ENCODE peak calls at places on chromosomes 1 and 21, in eight cellular contexts. H is PC-3, A is glutamatergic neuron, J is BJ, S is cardiac muscle cell, Z is GM13976, V is right lobe of liver, N is transverse colon. C is an unnamed sample.

GRCh38 chr1:3799976-3800685 is 3.8 kb upstream of the LRRC47 start:
- DNase-seq in H (no peak), A (peak), J (no peak), S (no peak), Z (no peak), V (no peak), N (no peak), C (no peak)

GRCh38 chr1:58762806-58763205 is 21.0 kb downstream of the JUN start:
- DNase-seq in H (peak), A (no peak), J (no peak), S (peak), Z (no peak), V (no peak), N (no peak), C (no peak)

GRCh38 chr21:32624726-32625125 is 12.5 kb upstream of the CFAP298 start:
- DNase-seq in H (peak), A (no peak), J (no peak), S (peak), Z (no peak), V (no peak), N (no peak), C (no peak)

GRCh38 chr1:167935252-167936067 is 1.0 kb upstream of the DCAF6 start:
- DNase-seq in H (peak), A (no peak), J (peak), S (peak), Z (peak), V (peak), N (peak), C (no peak)

GRCh38 chr1:115496904-115497527 is 144.8 kb upstream of the VANGL1 start:
- DNase-seq in H (peak), A (no peak), J (no peak), S (peak), Z (no peak), V (no peak), N (no peak), C (peak)

GRCh38 chr21:43269981-43270670 is 101.3 kb downstream of the CRYAA start:
- DNase-seq in H (no peak), A (no peak), J (no peak), S (no peak), Z (no peak), V (no peak), N (no peak), C (no peak)

GRCh38 chr1:228030451-228031201 is 23.8 kb downstream of the WNT3A start:
- DNase-seq in H (no peak), A (no peak), J (no peak), S (no peak), Z (no peak), V (peak), N (peak), C (no peak)

GRCh38 chr1:101043776-101044175 is 18.2 kb upstream of the DPH5 start:
- DNase-seq in H (peak), A (no peak), J (peak), S (peak), Z (no peak), V (no peak), N (no peak), C (no peak)

GRCh38 chr1:8969937-8970336 is 24.3 kb downstream of the CA6 start:
- DNase-seq in H (no peak), A (no peak), J (no peak), S (no peak), Z (no peak), V (no peak), N (no peak), C (no peak)

GRCh38 chr1:87588445-87588844 is 259.8 kb downstream of the LMO4 start:
- DNase-seq in H (no peak), A (no peak), J (no peak), S (no peak), Z (peak), V (no peak), N (no peak), C (no peak)

GRCh38 chr1:230827801-230828200 is 40.5 kb downstream of the C1orf198 start:
- DNase-seq in H (no peak), A (no peak), J (no peak), S (no peak), Z (no peak), V (no peak), N (no peak), C (peak)

GRCh38 chr1:19081218-19081893 is 124.9 kb upstream of the IFFO2 start:
- DNase-seq in H (peak), A (no peak), J (no peak), S (peak), Z (no peak), V (no peak), N (peak), C (no peak)

GRCh38 chr1:54995835-54996234 is 2.9 kb upstream of the BSND start:
- DNase-seq in H (no peak), A (no peak), J (no peak), S (no peak), Z (no peak), V (no peak), N (no peak), C (no peak)

GRCh38 chr1:109312978-109313775 is 6.4 kb upstream of the MYBPHL start:
- DNase-seq in H (no peak), A (no peak), J (no peak), S (peak), Z (no peak), V (peak), N (no peak), C (no peak)

GRCh38 chr1:3373175-3373574 is 81.3 kb upstream of the ARHGEF16 start:
- DNase-seq in H (no peak), A (no peak), J (no peak), S (no peak), Z (no peak), V (no peak), N (no peak), C (no peak)

GRCh38 chr1:30900931-30901560 is 7.5 kb downstream of the SDC3 start:
- DNase-seq in H (no peak), A (no peak), J (no peak), S (no peak), Z (no peak), V (no peak), N (no peak), C (no peak)

GRCh38 chr1:212594640-212595039 is 13.9 kb upstream of the ATF3 start:
- DNase-seq in H (no peak), A (no peak), J (no peak), S (no peak), Z (no peak), V (no peak), N (no peak), C (no peak)

GRCh38 chr1:169053196-169053595 is 53.3 kb upstream of the ATP1B1 start:
- DNase-seq in H (no peak), A (no peak), J (no peak), S (no peak), Z (no peak), V (no peak), N (no peak), C (no peak)

GRCh38 chr1:81760487-81761097 is 40.1 kb upstream of the ADGRL2 start:
- DNase-seq in H (peak), A (no peak), J (no peak), S (peak), Z (no peak), V (no peak), N (no peak), C (no peak)

GRCh38 chr21:45950740-45951515 is 30.6 kb upstream of the COL6A1 start:
- DNase-seq in H (peak), A (no peak), J (no peak), S (peak), Z (no peak), V (no peak), N (peak), C (no peak)

GRCh38 chr1:245108251-245108650 is 46.5 kb upstream of the KIF26B start:
- DNase-seq in H (no peak), A (no peak), J (no peak), S (no peak), Z (no peak), V (no peak), N (no peak), C (no peak)

GRCh38 chr1:157400766-157401165 is 151.5 kb downstream of the FCRL5 start:
- DNase-seq in H (no peak), A (no peak), J (no peak), S (no peak), Z (no peak), V (no peak), N (no peak), C (no peak)

GRCh38 chr1:94325379-94326302 is 88.3 kb upstream of the ARHGAP29 start:
- DNase-seq in H (peak), A (no peak), J (peak), S (peak), Z (no peak), V (no peak), N (no peak), C (no peak)

GRCh38 chr1:54335396-54336056 is 70.7 kb downstream of the SSBP3 start:
- DNase-seq in H (peak), A (no peak), J (peak), S (peak), Z (no peak), V (peak), N (peak), C (no peak)

GRCh38 chr1:76786232-76786631 is 81.0 kb upstream of the ST6GALNAC5 start:
- DNase-seq in H (no peak), A (no peak), J (no peak), S (no peak), Z (no peak), V (no peak), N (no peak), C (no peak)

GRCh38 chr1:116886532-116886931 is 23.2 kb upstream of the PTGFRN start:
- DNase-seq in H (peak), A (no peak), J (no peak), S (peak), Z (no peak), V (no peak), N (no peak), C (no peak)

GRCh38 chr1:48917070-48917454 is 140.4 kb upstream of the BEND5 start:
- DNase-seq in H (no peak), A (no peak), J (no peak), S (no peak), Z (no peak), V (no peak), N (no peak), C (no peak)

GRCh38 chr1:48920741-48921330 is 144.1 kb upstream of the BEND5 start:
- DNase-seq in H (peak), A (peak), J (no peak), S (no peak), Z (no peak), V (no peak), N (no peak), C (no peak)

GRCh38 chr1:48917901-48918603 is 141.4 kb upstream of the BEND5 start:
- DNase-seq in H (no peak), A (peak), J (no peak), S (no peak), Z (no peak), V (peak), N (no peak), C (no peak)

GRCh38 chr1:48916121-48917069 is 139.7 kb upstream of the BEND5 start:
- DNase-seq in H (peak), A (peak), J (no peak), S (peak), Z (no peak), V (no peak), N (no peak), C (no peak)
- TF ChIP-seq CTCF in H (peak), A (peak), J (peak), S (peak), Z (peak), V (peak), N (peak), C (peak)

DNA sequence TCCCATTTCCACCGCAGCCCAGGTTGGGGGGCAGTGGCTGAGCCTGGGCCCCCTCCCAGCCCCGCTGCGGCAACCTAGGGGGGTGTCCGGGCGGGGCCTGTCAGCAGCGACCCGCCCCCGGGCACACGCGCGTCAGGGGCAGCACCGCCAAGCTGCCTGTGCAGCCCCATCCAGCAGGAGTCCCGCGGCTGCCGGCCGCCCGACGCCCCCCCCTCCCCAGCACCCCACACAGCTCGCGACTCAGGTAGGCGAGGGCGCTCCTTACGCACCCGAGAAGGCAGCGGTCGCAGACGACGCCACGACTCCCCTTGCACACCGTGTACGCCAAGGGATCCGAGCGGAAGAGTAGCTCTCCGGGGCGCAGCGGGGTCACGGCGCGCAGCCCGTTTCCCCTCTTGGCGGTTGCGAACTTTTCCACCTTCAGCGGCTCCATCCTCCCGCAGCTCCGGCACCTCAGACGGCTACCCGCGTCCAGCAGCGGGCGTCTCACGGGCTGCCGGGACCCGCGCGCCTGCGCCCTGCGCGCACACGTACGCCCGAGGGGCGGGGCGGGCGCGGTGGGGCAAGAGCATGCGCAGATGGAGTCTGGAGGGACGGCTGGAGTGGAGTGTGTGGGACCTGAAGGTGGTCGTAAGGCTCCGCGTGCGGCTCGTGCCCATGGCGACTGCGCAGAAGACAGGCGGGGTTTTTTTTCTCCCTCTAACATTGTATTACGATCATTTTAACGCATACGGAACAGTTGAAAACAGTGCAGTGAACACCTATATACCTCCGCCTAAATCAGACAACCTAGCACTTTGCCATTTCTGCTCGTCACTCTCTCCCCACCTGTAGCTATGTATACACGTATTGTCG is at the start of gene SMYD3:
- DNase-seq in H (peak), A (peak), J (no peak), S (peak), Z (peak), V (peak), N (peak), C (peak)
- TF ChIP-seq CTCF in H (peak), A (no peak), J (peak), S (peak), Z (peak), V (no peak), N (no peak), C (peak)

DNA sequence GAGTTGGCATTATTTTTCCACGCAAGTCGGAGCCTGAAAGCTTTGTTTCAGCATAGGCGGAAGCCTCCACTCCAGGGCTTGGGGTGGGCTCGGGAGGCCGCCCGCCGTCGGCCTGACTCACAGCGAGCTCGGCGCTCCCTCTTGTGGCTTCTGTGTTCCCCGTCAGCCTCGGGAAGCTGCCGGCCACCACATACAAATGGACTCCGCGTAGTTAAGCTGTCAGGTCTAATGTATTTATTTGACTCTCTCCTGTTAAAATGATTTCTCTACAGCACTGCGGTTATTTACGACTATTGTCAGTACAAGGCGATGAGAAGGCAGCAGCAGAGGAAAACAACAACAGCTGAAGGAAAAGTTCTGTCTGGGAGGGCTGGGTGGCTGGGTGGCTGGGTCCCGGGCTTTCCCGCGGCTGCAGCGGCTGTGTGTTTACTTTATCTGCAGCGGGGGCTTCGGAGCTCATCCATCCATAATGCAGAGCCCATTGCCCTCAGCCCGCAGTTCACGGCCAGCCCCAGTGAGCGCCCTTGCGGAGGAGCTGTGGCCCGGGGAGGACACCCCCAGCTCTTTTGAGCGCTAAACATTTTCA is 375.7 kb upstream of the CAMK1G start:
- DNase-seq in H (peak), A (peak), J (no peak), S (peak), Z (peak), V (peak), N (peak), C (peak)
- TF ChIP-seq CTCF in H (peak), A (peak), J (peak), S (peak), Z (peak), V (peak), N (peak), C (peak)

DNA sequence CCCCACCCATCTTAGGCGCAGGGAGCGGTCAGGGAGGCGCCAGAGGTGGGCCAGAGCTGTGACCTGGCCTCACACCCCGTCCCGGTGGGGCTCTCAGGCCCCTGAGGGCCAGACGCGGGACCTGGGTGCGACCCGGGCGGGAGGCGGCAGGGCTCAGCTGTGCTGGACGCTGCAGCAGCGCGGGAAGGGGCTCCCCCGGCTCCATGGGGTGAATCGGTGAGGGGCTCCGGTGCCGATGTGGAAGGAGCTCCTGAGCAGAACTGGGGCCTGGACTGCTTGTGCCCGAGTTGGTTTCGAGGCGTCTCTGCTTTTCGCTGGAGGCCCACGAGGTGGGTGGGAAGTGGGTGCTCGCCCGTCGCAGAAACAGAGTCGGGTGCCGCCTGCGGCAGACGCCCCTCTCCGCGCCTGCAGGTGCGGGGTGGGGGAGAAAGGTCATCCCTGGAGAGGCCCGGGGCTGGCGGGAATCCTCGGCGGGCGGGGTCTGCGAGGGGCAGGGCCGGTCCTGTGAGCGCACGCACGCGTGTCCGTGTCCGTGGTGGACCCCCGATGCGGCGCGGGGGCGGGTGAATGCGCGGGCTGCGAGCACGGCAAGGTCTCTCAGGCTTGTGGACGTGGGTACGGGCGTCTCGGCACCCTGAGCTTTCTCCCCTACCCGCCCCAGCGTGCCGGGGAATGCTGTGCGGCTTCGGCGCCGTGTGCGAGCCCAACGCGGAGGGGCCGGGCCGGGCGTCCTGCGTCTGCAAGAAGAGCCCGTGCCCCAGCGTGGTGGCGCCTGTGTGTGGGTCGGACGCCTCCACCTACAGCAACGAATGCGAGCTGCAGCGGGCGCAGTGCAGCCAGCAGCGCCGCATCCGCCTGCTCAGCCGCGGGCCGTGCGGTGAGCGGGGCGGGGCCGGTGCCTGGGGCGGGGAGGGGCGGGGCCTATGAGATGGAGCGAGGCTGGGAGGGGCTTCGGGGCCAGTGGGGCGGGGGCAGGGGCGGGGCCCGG is 20.4 kb downstream of the AGRN start:
- DNase-seq in H (peak), A (peak), J (no peak), S (peak), Z (peak), V (peak), N (peak), C (no peak)
- TF ChIP-seq CTCF in H (peak), A (no peak), J (peak), S (no peak), Z (peak), V (no peak), N (peak), C (peak)

GRCh38 chr1:182806015-182806678 is 16.6 kb downstream of the NPL start:
- DNase-seq in H (peak), A (peak), J (no peak), S (no peak), Z (no peak), V (no peak), N (no peak), C (no peak)
- TF ChIP-seq CTCF in H (peak), A (no peak), J (no peak), S (no peak), Z (no peak), V (no peak), N (no peak), C (peak)

GRCh38 chr1:63307196-63307794 is 15.1 kb upstream of the FOXD3 start:
- DNase-seq in H (no peak), A (no peak), J (no peak), S (no peak), Z (no peak), V (no peak), N (no peak), C (no peak)
- TF ChIP-seq CTCF in H (no peak), A (no peak), J (no peak), S (no peak), Z (no peak), V (no peak), N (no peak), C (no peak)

GRCh38 chr1:45282346-45282745 is 44.3 kb upstream of the HPDL start:
- DNase-seq in H (no peak), A (no peak), J (no peak), S (peak), Z (no peak), V (no peak), N (no peak), C (no peak)
- TF ChIP-seq CTCF in H (no peak), A (no peak), J (no peak), S (no peak), Z (no peak), V (no peak), N (no peak), C (no peak)

GRCh38 chr21:25887166-25887565 is 152.4 kb downstream of the GABPA start:
- DNase-seq in H (peak), A (no peak), J (no peak), S (peak), Z (no peak), V (no peak), N (peak), C (no peak)
- TF ChIP-seq CTCF in H (peak), A (no peak), J (no peak), S (no peak), Z (peak), V (no peak), N (peak), C (peak)

GRCh38 chr1:63690966-63691365 is 82.9 kb upstream of the ROR1 start:
- DNase-seq in H (no peak), A (no peak), J (no peak), S (no peak), Z (no peak), V (no peak), N (no peak), C (no peak)
- TF ChIP-seq CTCF in H (no peak), A (no peak), J (no peak), S (no peak), Z (no peak), V (no peak), N (no peak), C (no peak)

GRCh38 chr1:1959840-1960479 is 40.9 kb upstream of the TMEM52 start:
- DNase-seq in H (peak), A (peak), J (no peak), S (peak), Z (peak), V (peak), N (peak), C (no peak)
- TF ChIP-seq CTCF in H (peak), A (peak), J (peak), S (peak), Z (peak), V (peak), N (peak), C (peak)

C was measured in type B pancreatic cell.